ENCODE peak calls at places on chromosomes 12 and 14, in four cellular contexts. Q is adrenal gland; G is naive thymus-derived CD4-positive, alpha-beta T cell; F is GM23248. K is an unnamed sample.

GRCh38 chr14:89185919-89186849 is 230.8 kb downstream of the FOXN3 start:
- DNase-seq in Q (peak; percentile 86), G (no peak), F (peak; percentile 85), K (no peak)

GRCh38 chr14:95961481-95961880 is 77.7 kb upstream of the C14orf132 start:
- DNase-seq in Q (no peak), G (no peak), F (no peak), K (no peak)

GRCh38 chr14:26905219-26905618 is 307.4 kb upstream of the NOVA1 start:
- DNase-seq in Q (no peak), G (no peak), F (no peak), K (no peak)

GRCh38 chr14:66495214-66496098 is 9.3 kb downstream of the CCDC196 start:
- DNase-seq in Q (peak; percentile 39), G (peak; percentile 44), F (peak; percentile 72), K (no peak)

GRCh38 chr12:44748950-44749468 is 127.1 kb downstream of the NELL2 start:
- DNase-seq in Q (no peak), G (no peak), F (no peak), K (no peak)

GRCh38 chr12:75979181-75979580 is 52.4 kb downstream of the PHLDA1 start:
- DNase-seq in Q (no peak), G (no peak), F (peak; percentile 70), K (no peak)

GRCh38 chr12:124923906-124924734 is 9.7 kb upstream of the UBC start:
- DNase-seq in Q (no peak), G (no peak), F (peak; percentile 88), K (no peak)

GRCh38 chr12:63905523-63905922 is 61.0 kb downstream of the SRGAP1 start:
- DNase-seq in Q (no peak), G (no peak), F (no peak), K (no peak)

GRCh38 chr12:78866518-78866917 is 1.9 kb downstream of the SYT1 start:
- DNase-seq in Q (no peak), G (no peak), F (no peak), K (no peak)

GRCh38 chr14:45698462-45699134 is 445.6 kb upstream of the MIS18BP1 start:
- DNase-seq in Q (peak; percentile 10), G (no peak), F (no peak), K (no peak)

GRCh38 chr12:121989266-121989950 is 32.3 kb upstream of the BCL7A start:
- DNase-seq in Q (no peak), G (no peak), F (no peak), K (no peak)

GRCh38 chr12:25320123-25321006 is 69.6 kb upstream of the KRAS start:
- DNase-seq in Q (no peak), G (no peak), F (no peak), K (no peak)

GRCh38 chr14:90900712-90901111 is 84.5 kb upstream of the TTC7B start:
- DNase-seq in Q (no peak), G (no peak), F (peak; percentile 35), K (no peak)

GRCh38 chr12:95718001-95718400 is 72.6 kb downstream of the NTN4 start:
- DNase-seq in Q (no peak), G (no peak), F (no peak), K (no peak)

GRCh38 chr12:119630962-119631550 is 36.9 kb upstream of the PRKAB1 start:
- DNase-seq in Q (no peak), G (no peak), F (no peak), K (no peak)

GRCh38 chr12:29673346-29673745 is 110.4 kb downstream of the TMTC1 start:
- DNase-seq in Q (no peak), G (no peak), F (peak; percentile 29), K (no peak)

GRCh38 chr14:97218713-97219355 is 421.7 kb downstream of the VRK1 start:
- DNase-seq in Q (peak; percentile 11), G (peak; percentile 41), F (peak; percentile 12), K (no peak)

GRCh38 chr14:22836301-22837058 is at the start of gene MMP14:
- DNase-seq in Q (peak; percentile 77), G (no peak), F (peak; percentile 94), K (no peak)

GRCh38 chr12:26058308-26058707 is 66.5 kb downstream of the BHLHE41 start:
- DNase-seq in Q (no peak), G (no peak), F (no peak), K (no peak)

GRCh38 chr12:11171953-11172675 is 1.1 kb downstream of the SMIM10L1 start:
- DNase-seq in Q (no peak), G (no peak), F (peak; percentile 56), K (no peak)

GRCh38 chr14:99780690-99781089 is 12.5 kb upstream of the EML1 start:
- DNase-seq in Q (no peak), G (no peak), F (no peak), K (no peak)

GRCh38 chr14:67645414-67645813 is 25.7 kb downstream of the ARG2 start:
- DNase-seq in Q (no peak), G (no peak), F (no peak), K (no peak)

GRCh38 chr14:105876158-105876557 is 349.8 kb downstream of the TMEM121 start:
- DNase-seq in Q (peak; percentile 0), G (no peak), F (no peak), K (no peak)

GRCh38 chr12:2345902-2346301 is 293.1 kb downstream of the CACNA1C start:
- DNase-seq in Q (no peak), G (no peak), F (no peak), K (no peak)

GRCh38 chr12:53480425-53481107 is 18.7 kb downstream of the MAP3K12 start:
- DNase-seq in Q (no peak), G (no peak), F (no peak), K (no peak)

GRCh38 chr12:12791756-12792346 is 6.4 kb downstream of the APOLD1 start:
- DNase-seq in Q (peak; percentile 14), G (no peak), F (peak; percentile 48), K (no peak)

GRCh38 chr12:12008931-12009611 is 61.7 kb upstream of the BCL2L14 start:
- DNase-seq in Q (no peak), G (peak; percentile 36), F (peak; percentile 73), K (peak; percentile 75)

GRCh38 chr12:122336015-122336946 is 70.0 kb upstream of the VPS33A start:
- DNase-seq in Q (no peak), G (peak; percentile 28), F (peak; percentile 59), K (no peak)

GRCh38 chr12:24488091-24488596 is 460.8 kb downstream of the BCAT1 start:
- DNase-seq in Q (no peak), G (no peak), F (no peak), K (no peak)

GRCh38 chr12:119735079-119735478 is 67.1 kb downstream of the PRKAB1 start:
- DNase-seq in Q (no peak), G (no peak), F (no peak), K (no peak)

GRCh38 chr12:24596768-24597388 is 352.0 kb downstream of the BCAT1 start:
- DNase-seq in Q (no peak), G (no peak), F (peak; percentile 46), K (no peak)

GRCh38 chr14:52051251-52051650 is 17.6 kb downstream of the NID2 start:
- DNase-seq in Q (no peak), G (no peak), F (peak; percentile 21), K (no peak)

GRCh38 chr12:125185740-125186470 is 120.7 kb downstream of the AACS start:
- DNase-seq in Q (peak; percentile 84), G (no peak), F (peak; percentile 71), K (no peak)

GRCh38 chr12:41345071-41345470 is 157.0 kb downstream of the PDZRN4 start:
- DNase-seq in Q (no peak), G (no peak), F (no peak), K (no peak)

GRCh38 chr14:103123128-103123633 is at the start of gene TNFAIP2:
- DNase-seq in Q (peak; percentile 59), G (no peak), F (peak; percentile 64), K (no peak)

GRCh38 chr14:103118663-103119404 is 4.4 kb upstream of the TNFAIP2 start:
- DNase-seq in Q (peak; percentile 64), G (no peak), F (no peak), K (no peak)

GRCh38 chr14:103121846-103122577 is 1.2 kb upstream of the TNFAIP2 start:
- DNase-seq in Q (peak; percentile 72), G (no peak), F (peak; percentile 63), K (no peak)

GRCh38 chr14:103122578-103123127 is 608 bp upstream of the TNFAIP2 start:
- DNase-seq in Q (no peak), G (no peak), F (peak; percentile 24), K (no peak)

GRCh38 chr14:103121161-103121845 is 2.0 kb upstream of the TNFAIP2 start:
- DNase-seq in Q (peak; percentile 61), G (no peak), F (peak; percentile 43), K (no peak)
- H3K4me3 ChIP-seq in Q (no peak overlapping the region), G (no peak overlapping the region), F (no peak overlapping the region), K (no peak overlapping the region)

GRCh38 chr12:38258411-38258810 is 58.2 kb upstream of the ALG10B start:
- DNase-seq in Q (no peak), G (no peak), F (no peak), K (no peak)

GRCh38 chr12:38253778-38254177 is 62.8 kb upstream of the ALG10B start:
- DNase-seq in Q (no peak), G (no peak), F (no peak), K (no peak)
- H3K9me3 ChIP-seq in Q (no peaks in the 10 kb centered on the region), G (no peaks in the 10 kb centered on the region), F (no peaks in the 10 kb centered on the region), K (peaks cover 2% of the 10 kb centered on the region)

GRCh38 chr12:62898568-62898967 is 36.4 kb downstream of the PPM1H start:
- DNase-seq in Q (no peak), G (no peak), F (peak; percentile 7), K (no peak)
- H3K27ac ChIP-seq in Q (no peak overlapping the region), G (no peak overlapping the region), F (no peak overlapping the region), K (no peak overlapping the region)

DNA sequence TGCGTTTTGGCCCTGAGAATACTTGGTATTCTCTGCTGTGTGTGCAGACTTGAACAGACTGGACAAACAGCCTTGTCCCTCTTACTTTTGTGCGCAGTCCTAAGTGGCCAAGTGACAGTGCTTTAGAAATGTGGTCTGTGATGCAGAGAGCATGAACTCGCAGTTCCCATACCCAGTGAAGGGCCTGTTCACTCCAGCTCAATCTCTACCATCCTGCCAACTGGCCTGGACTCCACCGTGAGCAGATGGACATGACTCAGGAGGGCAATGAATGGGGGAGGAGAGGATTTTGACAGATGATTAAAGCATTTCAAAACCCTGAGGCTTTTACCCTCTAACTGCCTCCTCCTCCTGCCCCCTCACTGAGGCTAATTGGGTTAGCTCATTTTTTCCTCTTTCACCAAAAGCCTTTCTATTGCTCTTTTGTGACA is 62.5 kb upstream of the PYGL start:
- DNase-seq in Q (peak; percentile 61), G (no peak), F (peak; percentile 95), K (no peak)
- H3K4me3 ChIP-seq in Q (no peak overlapping the region), G (no peak overlapping the region), F (peak overlapping the region; percentile 6), K (no peak overlapping the region)

DNA sequence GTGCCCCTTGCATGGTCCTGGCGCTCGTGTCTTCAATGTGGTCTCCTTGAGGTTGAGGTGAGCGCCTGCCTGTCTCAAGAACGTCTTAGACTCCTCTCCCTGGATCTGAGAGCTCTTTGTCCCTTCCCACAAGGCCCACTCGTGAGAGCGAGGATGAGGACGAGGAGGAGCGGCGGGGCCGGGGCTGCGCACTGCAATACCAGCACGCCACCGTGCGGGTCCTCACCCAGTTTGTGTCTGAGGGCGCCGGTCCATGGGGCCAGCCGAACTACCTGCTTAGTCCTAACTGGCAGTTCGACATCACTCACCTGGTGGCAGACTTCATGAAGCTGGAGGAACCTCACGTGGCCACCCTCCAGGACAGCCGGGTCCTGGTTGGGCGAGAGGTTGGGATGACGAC is 128.1 kb downstream of the SLC15A4 start:
- DNase-seq in Q (no peak), G (no peak), F (no peak), K (no peak)
- H3K9me3 ChIP-seq in Q (no peaks in the 10 kb centered on the region), G (no peaks in the 10 kb centered on the region), F (no peaks in the 10 kb centered on the region), K (peaks cover 35% of the 10 kb centered on the region)

GRCh38 chr12:113068312-113068935 is 11.9 kb downstream of the DTX1 start:
- DNase-seq in Q (no peak), G (no peak), F (no peak), K (no peak)
- H3K27ac ChIP-seq in Q (no peak overlapping the region), G (no peak overlapping the region), F (no peak overlapping the region), K (no peak overlapping the region)

K was measured in iPS DF 6.9.